ENCODE peak calls at places on chromosomes 16 and 17, in five cellular contexts. W is fibroblast of lung, G is IMR-90, T is lower leg skin, B is RWPE1. C is an unnamed sample.

GRCh38 chr16:28136751-28137434 is 73.4 kb upstream of the GSG1L start:
- DNase-seq in W (no peak), G (no peak), T (no peak), B (no peak), C (peak)

GRCh38 chr17:80005360-80006338 is 30.0 kb downstream of the TBC1D16 start:
- DNase-seq in W (no peak), G (peak), T (no peak), B (peak), C (peak)

GRCh38 chr17:9672266-9672665 is 26.9 kb downstream of the USP43 start:
- DNase-seq in W (peak), G (no peak), T (no peak), B (no peak), C (no peak)

GRCh38 chr17:80722656-80723055 is 178.0 kb downstream of the RPTOR start:
- DNase-seq in W (no peak), G (no peak), T (no peak), B (no peak), C (no peak)

GRCh38 chr16:12119562-12119961 is 143.0 kb downstream of the SNX29 start:
- DNase-seq in W (peak), G (peak), T (peak), B (peak), C (no peak)

GRCh38 chr16:14181371-14182050 is 110.4 kb downstream of the MRTFB start:
- DNase-seq in W (peak), G (peak), T (no peak), B (peak), C (peak)

GRCh38 chr17:41322264-41322902 is 6.9 kb upstream of the KRTAP17-1 start:
- DNase-seq in W (peak), G (peak), T (no peak), B (peak), C (peak)

GRCh38 chr17:3571043-3571900 is 13.7 kb upstream of the TRPV3 start:
- DNase-seq in W (no peak), G (no peak), T (no peak), B (no peak), C (no peak)

GRCh38 chr16:88957887-88958577 is 19.0 kb downstream of the CBFA2T3 start:
- DNase-seq in W (no peak), G (no peak), T (no peak), B (no peak), C (no peak)

GRCh38 chr16:77869997-77870813 is 81.8 kb downstream of the VAT1L start:
- DNase-seq in W (peak), G (no peak), T (no peak), B (no peak), C (peak)

GRCh38 chr17:5272313-5272712 is 9.8 kb upstream of the RABEP1 start:
- DNase-seq in W (peak), G (no peak), T (no peak), B (no peak), C (no peak)

GRCh38 chr17:74163271-74163821 is 40.1 kb upstream of the RPL38 start:
- DNase-seq in W (no peak), G (no peak), T (no peak), B (no peak), C (no peak)

GRCh38 chr17:44878627-44879221 is 20.5 kb downstream of the EFTUD2 start:
- DNase-seq in W (peak), G (peak), T (no peak), B (peak), C (peak)

GRCh38 chr16:84819644-84820304 is at the start of gene CRISPLD2:
- DNase-seq in W (peak), G (peak), T (peak), B (peak), C (peak)

GRCh38 chr16:89602273-89602951 is 11.0 kb upstream of the DPEP1 start:
- DNase-seq in W (peak), G (peak), T (no peak), B (peak), C (peak)

GRCh38 chr17:46977348-46977747 is 1.7 kb downstream of the RPRML start:
- DNase-seq in W (peak), G (peak), T (no peak), B (no peak), C (peak)

GRCh38 chr16:70522216-70523000 is 946 bp downstream of the COG4 start:
- DNase-seq in W (no peak), G (no peak), T (no peak), B (no peak), C (no peak)

GRCh38 chr16:15404792-15405191 is 9.2 kb downstream of the MPV17L start:
- DNase-seq in W (no peak), G (no peak), T (peak), B (no peak), C (no peak)

GRCh38 chr17:56514264-56514663 is 79.2 kb upstream of the NOG start:
- DNase-seq in W (no peak), G (no peak), T (no peak), B (no peak), C (no peak)

GRCh38 chr17:48603959-48604769 is 622 bp downstream of the HOXB6 start:
- DNase-seq in W (no peak), G (no peak), T (no peak), B (no peak), C (no peak)

GRCh38 chr16:26705346-26705745 is 361.4 kb upstream of the C16orf82 start:
- DNase-seq in W (no peak), G (no peak), T (no peak), B (no peak), C (no peak)

GRCh38 chr17:74795327-74796020 is 19.3 kb upstream of the NAT9 start:
- DNase-seq in W (no peak), G (no peak), T (no peak), B (no peak), C (no peak)

GRCh38 chr17:60637683-60638082 is 37.7 kb downstream of the PPM1D start:
- DNase-seq in W (no peak), G (no peak), T (no peak), B (no peak), C (no peak)

GRCh38 chr17:60640503-60640902 is 37.1 kb upstream of the BCAS3 start:
- DNase-seq in W (peak), G (peak), T (no peak), B (no peak), C (peak)

GRCh38 chr17:60641810-60642220 is 35.8 kb upstream of the BCAS3 start:
- DNase-seq in W (peak), G (peak), T (peak), B (peak), C (peak)

GRCh38 chr17:60641126-60641525 is 36.5 kb upstream of the BCAS3 start:
- DNase-seq in W (peak), G (no peak), T (no peak), B (no peak), C (no peak)

DNA sequence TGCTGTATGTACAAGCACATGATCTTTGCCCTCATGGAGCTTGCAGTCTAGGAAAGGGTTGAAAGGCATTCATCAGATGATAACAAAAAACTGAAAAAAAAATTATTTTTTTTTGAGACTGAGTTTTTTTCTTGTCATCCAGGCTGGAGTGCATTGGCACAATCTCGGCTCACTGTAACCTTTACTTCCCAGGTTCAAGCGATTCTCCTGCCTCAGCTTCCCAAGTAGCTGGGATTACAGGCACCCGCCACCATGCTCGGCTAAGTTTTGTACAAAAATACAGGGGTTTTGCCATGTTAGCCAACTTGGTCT is 38.7 kb upstream of the BCAS3 start:
- DNase-seq in W (no peak), G (no peak), T (no peak), B (no peak), C (no peak)
- TF ChIP-seq CTCF in W (no peak), G (no peak), T (no peak), B (peak), C (no peak)

GRCh38 chr16:47143677-47144558 is at the start of gene NETO2:
- DNase-seq in W (peak), G (peak), T (peak), B (peak), C (peak)

GRCh38 chr16:47144559-47144877 is 773 bp upstream of the NETO2 start:
- DNase-seq in W (no peak), G (no peak), T (no peak), B (no peak), C (no peak)

GRCh38 chr16:47141773-47142468 is 1.8 kb downstream of the NETO2 start:
- DNase-seq in W (peak), G (peak), T (peak), B (peak), C (peak)

GRCh38 chr16:47142469-47143328 is 1.0 kb downstream of the NETO2 start:
- DNase-seq in W (peak), G (peak), T (no peak), B (peak), C (peak)

DNA sequence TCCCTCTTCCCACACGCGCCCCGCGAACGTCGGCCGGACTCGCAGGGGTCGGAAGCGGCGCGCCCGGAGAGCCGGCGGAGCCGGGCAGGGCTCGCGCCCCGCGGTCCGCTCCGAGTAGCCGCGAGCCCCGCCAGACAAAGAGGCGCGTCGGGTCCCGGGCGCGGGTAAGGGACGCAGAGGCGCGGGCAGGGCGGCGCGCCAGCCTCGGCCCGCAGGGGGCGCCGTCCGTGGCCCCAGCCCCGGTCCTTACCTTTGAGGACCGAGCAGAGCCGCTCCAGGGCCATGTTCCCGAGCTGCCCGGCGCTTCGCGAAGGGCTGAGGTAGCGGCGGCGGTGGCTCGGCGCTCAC is 442 bp downstream of the NETO2 start:
- DNase-seq in W (peak), G (peak), T (no peak), B (peak), C (peak)
- TF ChIP-seq CTCF in W (peak), G (peak), T (no peak), B (peak), C (peak)

DNA sequence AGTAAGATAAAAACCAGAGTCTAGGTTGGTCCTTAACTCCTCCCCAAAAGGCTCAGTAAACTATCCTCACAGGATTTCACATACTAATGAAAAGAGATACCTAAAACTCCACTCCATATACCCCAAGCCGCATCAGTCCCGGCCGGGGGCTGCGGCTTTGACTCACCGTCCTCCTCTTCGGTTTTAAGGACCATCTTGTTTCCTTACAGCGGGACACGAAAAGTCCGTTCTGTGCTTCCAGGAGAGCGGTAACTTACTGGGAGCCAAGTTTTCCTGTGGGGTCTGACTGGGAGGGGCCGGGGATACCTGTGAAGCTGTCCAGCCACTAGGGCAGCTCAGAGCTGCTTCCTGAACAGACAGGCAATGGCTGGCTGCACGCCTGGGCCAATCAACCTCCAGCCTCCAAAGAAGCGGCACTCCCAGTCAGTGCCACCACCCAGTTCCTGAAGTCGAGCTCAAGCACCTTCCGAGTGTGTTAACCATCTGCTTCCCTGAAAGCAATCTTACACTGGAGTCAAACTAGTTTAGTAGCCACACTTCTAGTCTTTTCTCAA is 45.5 kb downstream of the CYTH1 start:
- DNase-seq in W (no peak), G (no peak), T (peak), B (peak), C (no peak)
- TF ChIP-seq CTCF in W (no peak), G (no peak), T (no peak), B (no peak), C (no peak)

DNA sequence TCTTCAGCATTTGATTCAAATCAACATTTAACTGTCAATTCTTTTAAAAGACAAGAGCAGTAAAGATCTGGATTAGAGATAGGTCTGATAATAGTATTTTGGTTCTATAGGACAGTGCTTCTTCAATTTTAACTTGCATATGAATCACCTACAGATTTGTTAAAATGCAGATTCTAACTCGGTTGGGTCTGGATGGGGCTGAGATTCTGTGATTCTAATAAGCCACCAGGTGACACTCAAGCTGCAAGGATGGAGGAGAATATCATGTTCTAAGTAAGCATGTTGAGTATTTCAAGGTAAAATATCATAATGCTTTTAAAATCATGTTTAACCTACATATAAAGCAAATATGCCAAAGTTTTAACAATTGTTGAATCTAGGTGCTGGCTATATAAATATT is 15.8 kb downstream of the TSPOAP1 start:
- DNase-seq in W (no peak), G (no peak), T (no peak), B (no peak), C (no peak)
- TF ChIP-seq CTCF in W (no peak), G (peak), T (no peak), B (no peak), C (no peak)

DNA sequence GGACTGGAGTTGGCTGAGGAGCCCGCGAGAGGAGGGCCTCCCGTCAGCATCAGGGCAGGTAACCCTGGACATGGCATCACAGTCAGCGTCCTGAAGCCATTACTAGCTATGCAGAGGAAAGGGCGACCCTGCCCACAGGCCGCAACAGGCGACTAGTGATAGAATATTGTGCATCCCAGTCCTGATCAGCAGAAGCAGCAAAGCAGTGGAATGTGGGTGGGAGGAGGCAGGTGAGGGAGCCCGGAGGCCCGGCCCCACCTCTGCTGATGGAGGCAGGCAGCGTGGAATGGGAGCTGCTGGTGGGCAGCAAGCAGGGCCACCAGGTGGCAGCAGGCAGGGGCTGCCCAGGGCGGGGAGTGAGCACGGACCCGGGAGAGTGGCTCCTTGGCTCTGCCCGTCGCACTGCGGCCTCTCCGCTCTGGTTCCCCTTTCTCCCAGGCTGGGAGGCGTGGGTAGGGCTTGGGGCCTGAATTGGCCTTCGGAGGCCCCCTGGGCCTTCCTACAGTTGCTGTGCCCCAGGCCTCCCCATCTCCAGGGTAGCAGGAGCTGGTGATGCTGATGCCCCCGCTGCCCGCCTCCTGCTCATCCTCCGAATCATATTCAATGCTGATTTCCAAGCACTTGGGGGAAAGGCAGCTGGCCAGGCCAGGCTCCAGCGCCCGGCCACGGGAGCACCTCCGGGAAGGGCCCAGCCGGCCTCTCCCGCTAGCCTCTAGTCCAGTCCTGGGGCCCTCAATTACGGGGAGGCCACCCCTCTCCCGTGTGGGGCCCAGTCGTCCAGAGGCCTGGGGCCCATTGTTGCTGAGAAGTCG is 20.2 kb downstream of the TSPOAP1 start:
- DNase-seq in W (no peak), G (no peak), T (peak), B (no peak), C (no peak)
- TF ChIP-seq CTCF in W (no peak), G (peak), T (no peak), B (no peak), C (peak)

GRCh38 chr16:20766294-20766693 is 2.5 kb downstream of the ACSM3 start:
- DNase-seq in W (no peak), G (no peak), T (no peak), B (no peak), C (no peak)

GRCh38 chr16:20761175-20761574 is 2.6 kb upstream of the ACSM3 start:
- DNase-seq in W (no peak), G (no peak), T (no peak), B (no peak), C (no peak)

GRCh38 chr16:20765732-20766131 is 1.9 kb downstream of the ACSM3 start:
- DNase-seq in W (no peak), G (no peak), T (no peak), B (no peak), C (no peak)

GRCh38 chr16:20762404-20763123 is 1.2 kb upstream of the ACSM3 start:
- DNase-seq in W (no peak), G (no peak), T (no peak), B (no peak), C (no peak)

DNA sequence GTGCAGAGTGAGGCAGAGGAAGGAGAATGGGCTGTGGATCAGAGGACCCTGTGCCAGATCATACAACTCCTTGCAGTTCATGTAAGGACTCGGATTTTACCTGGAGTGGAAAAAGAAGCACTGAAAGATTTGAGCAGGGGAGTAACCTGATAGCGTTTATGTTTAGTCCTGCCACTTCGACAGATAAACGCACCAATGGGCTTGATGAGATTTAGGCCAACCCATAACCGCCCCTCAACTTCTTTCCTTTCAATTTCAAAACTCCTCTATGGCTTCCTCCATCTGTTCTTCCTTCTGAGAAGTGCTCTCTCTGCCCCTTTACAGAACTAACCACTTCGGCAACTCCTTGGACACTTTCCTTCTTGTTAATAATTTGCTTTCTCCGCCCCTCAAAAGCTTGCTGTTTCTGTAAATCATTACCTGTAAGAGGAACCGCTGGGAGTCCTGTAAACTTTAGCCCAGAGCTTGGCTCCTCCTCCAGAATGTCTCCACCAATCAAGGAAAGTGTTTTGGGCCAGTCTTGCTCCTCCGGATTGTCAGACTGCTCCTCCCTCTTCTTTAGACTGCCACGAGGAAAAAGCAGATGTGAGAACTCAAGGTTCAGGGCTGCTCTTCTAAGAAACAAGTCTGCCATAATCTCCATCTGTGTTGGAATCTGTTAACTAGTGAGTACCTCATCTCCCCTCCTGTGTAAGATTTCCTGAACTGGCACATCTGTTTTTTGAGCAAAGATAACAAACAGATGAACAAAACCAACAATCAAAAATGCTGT is at the start of gene ACSM3:
- DNase-seq in W (peak), G (peak), T (peak), B (peak), C (peak)
- TF ChIP-seq CTCF in W (no peak), G (no peak), T (no peak), B (no peak), C (no peak)

GRCh38 chr16:51159864-51160263 is 8.8 kb upstream of the SALL1 start:
- DNase-seq in W (no peak), G (no peak), T (no peak), B (no peak), C (no peak)
- TF ChIP-seq CTCF in W (no peak), G (no peak), T (no peak), B (no peak), C (no peak)

DNA sequence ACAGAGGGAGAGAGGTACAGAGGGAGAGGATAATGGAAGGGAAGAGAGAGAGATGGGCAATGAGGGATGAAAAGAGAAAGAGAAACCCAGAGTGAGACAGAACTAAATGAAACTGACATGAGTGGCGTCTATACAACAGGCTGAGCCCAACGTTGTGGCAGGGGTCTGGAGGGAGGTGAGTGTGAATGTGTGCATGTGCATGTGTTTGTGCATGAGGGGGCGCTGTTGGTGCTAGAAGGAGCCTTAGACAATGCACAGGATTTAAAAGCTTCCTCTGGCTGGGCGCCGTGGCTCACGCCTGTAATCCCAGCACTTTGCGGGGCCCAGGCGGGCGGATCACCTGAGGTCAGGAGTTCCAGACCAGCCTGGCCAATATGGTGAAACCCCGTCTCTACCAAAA is 454.8 kb upstream of the CDH11 start:
- DNase-seq in W (no peak), G (no peak), T (no peak), B (no peak), C (no peak)
- TF ChIP-seq CTCF in W (no peak), G (no peak), T (no peak), B (no peak), C (no peak)